ENCODE peak calls at places on chromosomes 13 and 19, in five cellular contexts. P is H1, M is GM12892, V is HepG2, Z is K562. G is an unnamed sample.
A peak's percentile ranks its signal among the peaks of the same experiment; 100 is the strongest.

GRCh38 chr19:7478173-7478842 is 10.5 kb downstream of the PEX11G start:
- DNase-seq in P (no peak), M (no peak), V (no peak), Z (no peak), G (peak; percentile 29)

GRCh38 chr13:25446261-25446660 is 74.5 kb downstream of the ATP8A2 start:
- DNase-seq in P (no peak), M (no peak), V (no peak), Z (no peak), G (no peak)

GRCh38 chr13:109724603-109725002 is 61.8 kb downstream of the IRS2 start:
- DNase-seq in P (no peak), M (no peak), V (no peak), Z (no peak), G (no peak)

GRCh38 chr19:27805848-27806247 is 1407.1 kb downstream of the UQCRFS1 start:
- DNase-seq in P (peak; percentile 1), M (no peak), V (no peak), Z (no peak), G (no peak)

GRCh38 chr13:21668665-21669599 is 1.9 kb upstream of the FGF9 start:
- DNase-seq in P (no peak), M (no peak), V (no peak), Z (no peak), G (peak; percentile 27)

GRCh38 chr19:48746738-48747575 is at the start of gene IZUMO1:
- DNase-seq in P (no peak), M (peak; percentile 70), V (no peak), Z (peak; percentile 86), G (peak; percentile 89)

GRCh38 chr13:34255695-34256094 is 437.7 kb downstream of the RFC3 start:
- DNase-seq in P (no peak), M (no peak), V (no peak), Z (no peak), G (no peak)

GRCh38 chr19:18746393-18747167 is 44.5 kb downstream of the COMP start:
- DNase-seq in P (no peak), M (no peak), V (no peak), Z (no peak), G (no peak)

GRCh38 chr19:3132971-3133792 is 2.7 kb upstream of the GNA15 start:
- DNase-seq in P (no peak), M (peak; percentile 71), V (no peak), Z (peak; percentile 62), G (peak; percentile 55)

GRCh38 chr13:27622881-27623280 is 1.2 kb downstream of the POLR1D start:
- DNase-seq in P (no peak), M (no peak), V (no peak), Z (no peak), G (no peak)

GRCh38 chr13:24328145-24328544 is 18.8 kb downstream of the C1QTNF9 start:
- DNase-seq in P (no peak), M (no peak), V (no peak), Z (no peak), G (peak; percentile 60)

GRCh38 chr19:36674201-36674600 is 7.6 kb upstream of the ZNF461 start:
- DNase-seq in P (no peak), M (no peak), V (no peak), Z (no peak), G (no peak)

GRCh38 chr19:16386619-16387240 is 62.1 kb downstream of the KLF2 start:
- DNase-seq in P (peak; percentile 25), M (no peak), V (peak; percentile 32), Z (peak; percentile 57), G (peak; percentile 75)

GRCh38 chr19:1466461-1467227 is 12.4 kb downstream of the C19orf25 start:
- DNase-seq in P (no peak), M (no peak), V (no peak), Z (no peak), G (no peak)

GRCh38 chr19:1467228-1467511 is 11.8 kb downstream of the C19orf25 start:
- DNase-seq in P (no peak), M (no peak), V (no peak), Z (no peak), G (no peak)

GRCh38 chr19:1466018-1466460 is 13.0 kb downstream of the C19orf25 start:
- DNase-seq in P (no peak), M (no peak), V (no peak), Z (no peak), G (no peak)

GRCh38 chr19:1467512-1468273 is 11.3 kb downstream of the C19orf25 start:
- DNase-seq in P (no peak), M (no peak), V (no peak), Z (no peak), G (no peak)

DNA sequence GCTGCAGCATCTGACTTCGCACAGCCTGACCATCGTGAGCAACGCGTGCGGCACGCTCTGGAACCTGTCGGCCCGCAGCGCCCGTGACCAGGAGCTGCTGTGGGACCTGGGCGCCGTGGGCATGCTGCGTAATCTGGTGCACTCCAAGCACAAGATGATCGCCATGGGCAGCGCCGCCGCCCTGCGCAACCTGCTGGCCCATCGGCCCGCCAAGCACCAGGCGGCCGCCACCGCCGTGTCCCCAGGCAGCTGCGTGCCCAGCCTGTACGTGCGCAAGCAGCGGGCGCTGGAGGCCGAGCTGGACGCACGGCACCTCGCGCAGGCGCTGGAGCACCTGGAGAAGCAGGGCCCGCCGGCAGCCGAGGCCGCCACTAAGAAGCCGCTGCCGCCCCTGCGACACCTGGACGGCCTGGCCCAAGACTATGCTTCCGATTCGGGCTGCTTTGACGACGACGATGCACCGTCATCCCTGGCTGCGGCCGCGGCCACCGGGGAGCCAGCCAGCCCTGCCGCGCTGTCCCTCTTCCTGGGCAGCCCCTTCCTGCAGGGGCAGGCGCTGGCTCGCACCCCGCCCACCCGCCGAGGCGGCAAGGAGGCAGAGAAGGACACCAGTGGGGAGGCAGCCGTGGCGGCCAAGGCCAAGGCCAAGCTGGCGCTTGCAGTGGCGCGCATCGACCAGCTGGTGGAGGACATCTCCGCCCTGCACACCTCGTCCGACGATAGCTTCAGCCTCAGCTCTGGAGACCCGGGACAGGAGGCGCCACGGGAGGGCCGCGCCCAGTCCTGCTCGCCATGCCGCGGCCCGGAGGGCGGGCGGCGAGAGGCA is 13.6 kb downstream of the C19orf25 start:
- DNase-seq in P (no peak), M (no peak), V (no peak), Z (no peak), G (no peak)
- TF ChIP-seq TAF1 in P (no peak), M (no peak), V (no peak), Z (no peak), G (no peak)

DNA sequence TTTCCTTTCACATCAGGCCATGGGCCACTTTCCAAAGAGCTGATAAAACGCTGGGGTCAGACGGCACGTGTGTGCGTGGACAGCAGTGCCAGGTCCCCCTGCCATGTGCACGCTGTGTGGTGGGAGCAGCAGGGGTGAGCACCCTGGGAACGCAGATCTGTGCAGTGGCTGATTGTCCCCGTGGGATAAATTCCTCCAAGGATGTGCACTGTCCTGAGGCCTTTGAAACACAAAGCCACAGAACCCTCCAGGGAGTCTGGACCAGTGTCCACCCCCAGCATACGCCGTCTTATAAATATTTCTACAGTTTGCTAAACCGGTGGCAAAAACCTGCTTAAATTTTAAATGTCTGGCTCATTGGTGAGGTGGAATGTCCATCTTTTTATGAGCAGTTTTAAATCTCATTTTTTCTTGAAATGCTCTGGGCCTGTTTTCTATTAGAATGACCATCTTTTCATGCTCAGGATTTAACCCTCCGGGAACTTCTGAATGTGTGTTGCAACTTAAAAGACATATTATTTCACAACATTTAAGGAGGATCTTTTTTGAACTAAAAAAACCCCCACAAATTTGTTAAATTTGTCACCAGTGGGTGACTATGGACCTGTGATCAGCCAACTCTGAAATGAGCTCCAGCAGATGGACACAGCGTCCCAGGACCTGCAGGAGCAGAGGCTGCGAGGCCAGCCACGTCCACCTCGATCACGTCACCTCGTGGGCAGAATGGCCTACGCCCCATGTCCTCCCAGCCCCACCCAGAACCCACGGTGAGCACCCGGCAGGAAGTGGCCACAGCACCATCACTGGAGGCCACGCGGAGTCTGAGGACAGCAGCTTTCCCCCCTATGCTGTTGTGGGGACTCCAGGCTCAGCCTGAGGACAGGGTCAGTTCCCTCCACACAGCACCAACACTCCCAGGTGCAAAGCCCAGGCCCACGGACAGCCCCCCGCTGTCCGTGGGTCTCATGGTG is 68.6 kb downstream of the RASA3 start:
- DNase-seq in P (no peak), M (no peak), V (no peak), Z (peak; percentile 24), G (peak; percentile 75)
- TF ChIP-seq TAF1 in P (no peak), M (no peak), V (no peak), Z (no peak), G (no peak)

DNA sequence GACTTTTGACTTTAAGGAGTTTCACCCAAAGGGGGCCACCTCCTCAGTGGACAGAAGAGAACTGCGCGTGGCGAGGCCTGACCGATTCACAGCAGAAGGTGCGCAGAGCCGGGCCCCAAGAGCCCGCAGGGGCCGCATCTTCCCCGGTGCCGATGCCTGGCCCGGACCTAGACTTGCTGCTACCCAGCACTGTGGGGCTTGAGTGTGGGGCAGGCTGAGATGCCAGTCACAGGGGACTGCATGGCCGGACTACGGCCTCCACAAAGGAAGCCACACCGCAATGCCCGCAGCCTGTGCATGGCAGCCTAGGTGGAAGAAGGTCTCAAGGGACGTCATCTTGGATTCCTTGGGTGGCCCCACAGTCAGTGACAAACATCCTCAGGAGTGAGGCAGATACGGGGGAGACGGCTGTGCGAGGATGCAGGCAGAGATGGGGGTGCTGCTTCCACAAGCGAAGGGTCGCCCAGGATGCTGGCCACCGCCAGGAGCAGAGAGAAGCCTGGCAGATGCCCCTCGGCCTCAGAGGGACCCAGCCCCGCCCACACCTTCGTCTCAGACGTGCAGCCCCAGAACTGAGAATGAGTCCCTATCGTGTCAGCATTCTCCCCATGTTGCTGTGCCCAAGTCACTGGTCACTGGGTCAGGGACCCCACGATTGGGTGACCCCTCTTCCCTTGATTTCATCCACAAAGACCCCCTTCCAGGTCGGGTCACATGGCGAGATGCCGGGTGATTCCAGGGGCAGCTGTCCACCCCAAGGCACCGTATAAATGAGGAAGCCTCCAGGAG is 16.9 kb downstream of the MOB3A start:
- DNase-seq in P (no peak), M (no peak), V (no peak), Z (no peak), G (peak; percentile 10)
- TF ChIP-seq TAF1 in P (no peak), M (no peak), V (no peak), Z (no peak), G (no peak)

GRCh38 chr19:38308926-38309614 is 5.0 kb downstream of the C19orf33 start:
- DNase-seq in P (no peak), M (no peak), V (no peak), Z (no peak), G (no peak)

GRCh38 chr19:38307597-38307996 is 3.5 kb downstream of the C19orf33 start:
- DNase-seq in P (no peak), M (no peak), V (no peak), Z (no peak), G (no peak)

GRCh38 chr19:38309615-38310278 is 5.7 kb downstream of the C19orf33 start:
- DNase-seq in P (no peak), M (no peak), V (no peak), Z (no peak), G (no peak)

GRCh38 chr19:38307076-38307475 is 3.0 kb downstream of the C19orf33 start:
- DNase-seq in P (no peak), M (no peak), V (no peak), Z (no peak), G (no peak)

DNA sequence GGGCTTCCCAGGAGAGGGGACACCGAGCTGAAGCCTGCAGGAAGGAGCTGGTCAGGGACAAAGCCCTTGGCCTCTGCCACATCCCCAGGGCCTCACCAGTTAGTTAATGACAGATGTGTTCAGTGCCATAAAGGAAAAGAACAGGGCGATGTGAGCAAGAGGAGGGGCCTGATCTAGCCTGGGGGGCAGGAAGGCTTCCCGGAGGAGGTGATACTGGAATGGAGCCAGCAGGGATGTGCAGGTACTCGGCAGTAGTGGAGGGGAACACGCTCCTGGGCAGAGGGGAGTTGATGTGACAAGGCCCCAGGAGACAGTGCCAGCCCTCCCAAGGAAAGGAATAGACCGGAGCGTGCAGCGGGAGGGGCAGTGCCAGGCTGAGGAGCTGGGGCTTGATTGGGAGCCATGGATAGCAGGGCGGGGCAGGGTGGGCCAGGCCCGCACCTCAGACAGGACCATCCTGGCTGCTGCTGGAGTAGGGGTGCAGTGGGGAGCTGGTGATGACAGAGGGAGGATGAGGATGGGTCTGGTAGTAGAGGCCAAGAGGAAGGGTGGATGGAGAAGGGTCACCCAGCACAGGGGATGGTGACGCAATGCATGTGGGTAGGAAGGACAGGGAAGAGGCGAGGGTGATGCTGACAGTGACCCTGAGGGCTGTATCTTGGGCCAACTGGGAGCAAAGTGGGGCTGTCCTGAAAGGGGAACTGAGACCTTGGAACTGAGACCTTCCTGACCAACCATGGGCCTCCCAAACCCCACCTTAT is 4.1 kb downstream of the C19orf33 start:
- DNase-seq in P (no peak), M (no peak), V (no peak), Z (no peak), G (no peak)
- TF ChIP-seq TAF1 in P (no peak), M (no peak), V (no peak), Z (no peak), G (no peak)

G was measured in SK-N-SH.